ENCODE peak calls at places on chromosomes 5 and 9, in seven cellular contexts. S is K562; N is GM06990; O is colonic mucosa; R is CD8-positive, alpha-beta T cell; V is heart left ventricle; P is stomach. L is an unnamed sample.

GRCh38 chr5:78235289-78235688 is 59.2 kb downstream of the AP3B1 start:
- DNase-seq in N (no peak), O (no peak), R (no peak), S (no peak), V (no peak), P (no peak), L (no peak)

GRCh38 chr5:115050860-115051259 is 118.8 kb downstream of the TRIM36 start:
- DNase-seq in O (no peak), V (no peak), R (no peak), N (no peak), S (no peak), P (no peak), L (no peak)

GRCh38 chr5:17336054-17336453 is 118.6 kb downstream of the BASP1 start:
- DNase-seq in V (no peak), R (no peak), N (no peak), S (no peak), P (no peak), O (no peak), L (no peak)

GRCh38 chr5:4862500-4862899 is 277.6 kb upstream of the ADAMTS16 start:
- DNase-seq in R (no peak), N (no peak), S (peak), P (no peak), V (no peak), O (no peak), L (no peak)

GRCh38 chr9:77811832-77812231 is 163.7 kb upstream of the GNA14 start:
- DNase-seq in R (no peak), S (no peak), N (no peak), V (no peak), P (no peak), O (no peak), L (no peak)

GRCh38 chr5:144308211-144308610 is 137.5 kb downstream of the KCTD16 start:
- DNase-seq in R (no peak), V (no peak), S (no peak), N (no peak), P (no peak), O (no peak), L (no peak)

GRCh38 chr5:109146611-109147010 is 263.2 kb downstream of the PJA2 start:
- DNase-seq in N (no peak), R (no peak), P (no peak), V (no peak), S (no peak), O (no peak), L (no peak)

GRCh38 chr9:114902773-114903589 is 27.4 kb downstream of the TNFSF8 start:
- DNase-seq in P (no peak), O (no peak), R (no peak), S (no peak), V (no peak), N (no peak), L (no peak)

GRCh38 chr9:124553738-124554137 is 46.5 kb upstream of the NR5A1 start:
- DNase-seq in N (no peak), O (no peak), P (no peak), V (no peak), R (no peak), S (no peak), L (no peak)

GRCh38 chr5:77095189-77095588 is 8.1 kb upstream of the ZBED3 start:
- DNase-seq in P (no peak), R (no peak), O (no peak), N (no peak), S (no peak), V (no peak), L (no peak)

GRCh38 chr9:35518981-35519679 is 29.2 kb downstream of the RUSC2 start:
- DNase-seq in V (no peak), P (no peak), R (no peak), S (no peak), O (no peak), N (no peak), L (no peak)

GRCh38 chr9:125240649-125240999 is 519 bp downstream of the HSPA5 start:
- DNase-seq in P (peak), R (no peak), S (peak), V (no peak), O (peak), N (no peak), L (no peak)

GRCh38 chr5:127898551-127899213 is 184.9 kb upstream of the SLC12A2 start:
- DNase-seq in O (no peak), S (no peak), V (no peak), R (no peak), N (no peak), P (no peak), L (no peak)

GRCh38 chr9:112493738-112494137 is 7.1 kb downstream of the KIAA1958 start:
- DNase-seq in O (no peak), P (no peak), S (no peak), N (no peak), R (no peak), V (no peak), L (no peak)

GRCh38 chr5:1510631-1511030 is 13.1 kb downstream of the LPCAT1 start:
- DNase-seq in O (no peak), R (peak), S (no peak), P (no peak), V (peak), N (peak), L (peak)

GRCh38 chr5:33649801-33650482 is 209.2 kb downstream of the TARS1 start:
- DNase-seq in P (no peak), N (no peak), R (no peak), V (no peak), O (no peak), S (no peak), L (no peak)

GRCh38 chr9:37425298-37425752 is 2.8 kb downstream of the GRHPR start:
- DNase-seq in O (no peak), S (no peak), N (no peak), P (no peak), V (no peak), R (no peak), L (no peak)

GRCh38 chr5:33409435-33410146 is 31.2 kb upstream of the TARS1 start:
- DNase-seq in R (no peak), N (no peak), P (no peak), O (peak), V (no peak), S (no peak), L (no peak)

GRCh38 chr9:93642961-93643360 is 66.6 kb downstream of the PHF2 start:
- DNase-seq in S (no peak), O (no peak), V (no peak), P (no peak), N (no peak), R (no peak), L (no peak)

GRCh38 chr5:133240425-133241091 is 188.7 kb downstream of the HSPA4 start:
- DNase-seq in V (no peak), P (peak), N (peak), R (no peak), S (peak), O (peak), L (peak)

GRCh38 chr5:134142088-134142487 is 27.6 kb downstream of the TCF7 start:
- DNase-seq in V (no peak), O (peak), S (no peak), N (no peak), R (no peak), P (peak), L (no peak)

GRCh38 chr9:121026260-121026691 is 23.8 kb downstream of the C5 start:
- DNase-seq in S (no peak), V (no peak), P (no peak), N (no peak), O (no peak), R (no peak), L (no peak)

GRCh38 chr5:135821061-135821781 is 13.2 kb upstream of the SLC25A48 start:
- DNase-seq in V (no peak), P (no peak), O (no peak), N (no peak), R (peak), S (no peak), L (no peak)

GRCh38 chr5:141430332-141431113 is at the start of gene PCDHGA12:
- DNase-seq in P (no peak), O (no peak), R (no peak), N (peak), S (peak), V (peak), L (no peak)
- TF ChIP-seq CTCF in P (no peak), O (no peak), R (no peak), N (peak), S (peak), V (peak), L (no peak)

GRCh38 chr5:84385705-84386104 is 1.0 kb upstream of the EDIL3 start:
- DNase-seq in O (no peak), P (no peak), S (no peak), V (no peak), N (no peak), R (no peak), L (no peak)
- H3K4me3 ChIP-seq in O (peak), P (peak), S (no peak), V (no peak), N (no peak), R (no peak), L (peak)

GRCh38 chr9:127527560-127528268 is 76.4 kb downstream of the LRSAM1 start:
- DNase-seq in O (no peak), S (no peak), N (no peak), P (no peak), V (no peak), R (no peak), L (peak)

GRCh38 chr9:127524373-127524772 is 73.1 kb downstream of the LRSAM1 start:
- DNase-seq in N (no peak), P (no peak), R (no peak), V (no peak), S (no peak), O (no peak), L (no peak)

GRCh38 chr9:127526655-127527559 is 75.6 kb downstream of the LRSAM1 start:
- DNase-seq in R (no peak), V (no peak), N (no peak), O (no peak), P (no peak), S (no peak), L (no peak)

GRCh38 chr9:127523312-127523851 is 72.1 kb downstream of the LRSAM1 start:
- DNase-seq in N (no peak), P (no peak), R (no peak), V (peak), S (peak), O (no peak), L (no peak)

DNA sequence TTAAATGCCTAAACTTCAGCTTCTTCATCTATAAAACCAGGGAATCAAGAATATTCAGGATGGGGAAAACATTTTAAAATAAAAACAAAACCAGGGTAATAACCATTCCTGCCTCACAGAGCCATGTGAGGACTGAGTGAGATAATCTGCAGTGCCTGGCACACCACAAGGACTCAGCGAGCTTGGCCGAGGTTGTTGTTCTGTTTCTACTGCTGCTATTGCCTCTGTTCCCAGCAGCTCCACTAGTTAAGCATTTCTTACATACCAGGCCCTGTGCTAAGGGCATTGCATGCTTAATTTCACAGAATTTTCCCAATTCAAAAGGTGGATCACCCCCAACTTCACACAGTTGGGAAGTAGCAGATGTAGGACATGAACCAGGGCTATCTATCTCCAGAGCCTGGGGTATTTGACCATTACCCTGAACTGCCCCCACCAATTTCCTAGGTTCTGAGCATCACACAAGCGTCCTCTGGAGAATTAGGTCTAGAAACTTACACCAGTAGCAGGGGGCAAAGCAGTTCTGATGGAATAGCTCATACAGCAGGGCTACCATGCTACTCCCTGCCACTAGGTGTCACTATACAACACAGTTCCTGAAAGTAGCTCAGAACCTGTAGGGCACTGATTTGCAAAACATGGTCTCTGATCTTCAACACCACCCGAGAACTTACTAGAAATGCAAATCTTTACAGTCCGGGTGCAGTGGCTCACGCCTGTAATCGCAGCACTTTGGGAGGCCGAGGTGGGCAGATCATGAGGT is 74.3 kb downstream of the LRSAM1 start:
- DNase-seq in N (no peak), R (no peak), S (peak), V (peak), O (no peak), P (no peak), L (no peak)
- TF ChIP-seq CTCF in N (peak), R (peak), S (peak), V (peak), O (peak), P (no peak), L (peak)

GRCh38 chr5:147234098-147234824 is 565 bp upstream of the STK32A start:
- DNase-seq in N (peak), S (no peak), R (no peak), O (no peak), P (no peak), V (no peak), L (no peak)
- H3K4me3 ChIP-seq in N (no peak), S (no peak), R (no peak), O (peak), P (peak), V (peak), L (peak)

DNA sequence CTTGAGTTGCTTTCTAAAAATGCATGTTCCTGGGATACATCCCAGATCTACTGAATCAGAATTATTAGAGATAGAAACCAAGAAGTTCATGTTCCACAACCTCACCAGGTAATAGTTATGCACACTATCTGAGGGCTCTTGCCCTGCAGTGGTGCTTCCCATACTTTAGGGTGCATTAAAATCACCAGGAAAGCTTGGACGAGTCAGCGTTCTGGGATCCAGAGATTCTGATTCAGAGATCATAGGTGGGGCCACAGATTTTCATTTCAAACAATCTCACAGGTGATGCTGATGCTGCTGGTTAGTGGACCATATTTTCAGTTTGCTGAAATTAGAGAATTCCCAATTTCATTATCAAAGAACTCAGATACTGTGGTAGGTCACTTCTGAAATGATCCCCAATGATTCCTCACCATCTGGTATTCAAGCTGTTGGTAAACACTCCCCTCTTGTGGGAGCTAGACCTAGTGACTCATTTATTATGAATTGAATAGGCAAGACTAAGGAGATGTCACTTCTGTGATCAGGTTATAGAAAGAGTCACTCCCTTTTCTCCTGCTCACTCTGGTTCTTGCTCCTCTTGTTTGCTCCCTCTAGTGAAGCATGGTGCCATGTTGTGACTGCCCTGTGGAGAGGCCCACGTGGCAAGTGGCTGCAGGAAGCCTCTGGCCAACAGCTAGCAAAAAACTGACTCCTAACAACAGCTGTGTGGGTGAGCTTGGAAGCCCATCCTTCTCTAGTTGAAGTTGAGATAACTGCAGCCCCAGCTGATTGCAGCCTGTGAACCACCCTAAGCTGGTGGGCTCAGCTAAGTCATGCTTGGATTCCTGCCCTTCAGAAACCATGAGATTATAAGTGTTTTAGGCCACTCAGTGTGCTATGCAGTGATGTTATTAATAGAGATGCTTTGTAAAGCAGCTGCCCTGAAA is 59.8 kb downstream of the SH3TC2 start:
- DNase-seq in S (no peak), P (no peak), O (no peak), V (no peak), R (no peak), N (no peak), L (no peak)
- TF ChIP-seq CTCF in S (no peak), P (no peak), O (no peak), V (no peak), R (no peak), N (no peak), L (no peak)

GRCh38 chr9:16192403-16193017 is 639.7 kb downstream of the CCDC171 start:
- DNase-seq in R (no peak), P (no peak), V (no peak), N (no peak), S (no peak), O (no peak), L (no peak)
- H3K4me3 ChIP-seq in R (no peak), P (no peak), V (no peak), N (no peak), S (no peak), O (no peak), L (no peak)